ENCODE peak calls at places on chromosome 3, in five cellular contexts. Y is AG20443, S is BE2C, G is ELF-1, P is cardiac muscle cell. L is an unnamed sample.

GRCh38 chr3:180617049-180617448 is 15.1 kb downstream of the TTC14 start:
- DNase-seq in S (no peak), P (no peak), Y (no peak), G (no peak), L (no peak)

GRCh38 chr3:52093751-52094525 is 37.6 kb upstream of the DUSP7 start:
- DNase-seq in S (peak), Y (peak), G (peak), P (no peak), L (no peak)

GRCh38 chr3:163929253-163929652 is 1149.0 kb downstream of the SI start:
- DNase-seq in Y (no peak), P (no peak), S (no peak), G (no peak), L (no peak)

GRCh38 chr3:13513051-13513912 is 33.2 kb downstream of the HDAC11 start:
- DNase-seq in Y (peak), G (peak), S (no peak), P (peak), L (no peak)

GRCh38 chr3:45968149-45968548 is 24.9 kb downstream of the CXCR6 start:
- DNase-seq in P (no peak), S (no peak), G (peak), Y (no peak), L (no peak)

GRCh38 chr3:112736386-112736785 is 95.4 kb upstream of the CCDC80 start:
- DNase-seq in S (no peak), Y (no peak), P (no peak), G (no peak), L (no peak)

GRCh38 chr3:105334138-105334882 is 32.4 kb upstream of the ALCAM start:
- DNase-seq in P (no peak), S (no peak), Y (peak), G (no peak), L (no peak)

GRCh38 chr3:123202451-123202850 is 708 bp downstream of the SEC22A start:
- DNase-seq in G (peak), S (peak), P (peak), Y (peak), L (peak)

GRCh38 chr3:139506792-139507191 is 30.5 kb upstream of the RBP2 start:
- DNase-seq in S (no peak), P (no peak), Y (no peak), G (peak), L (peak)

GRCh38 chr3:172040976-172041963 is 1.9 kb downstream of the FNDC3B start:
- DNase-seq in P (no peak), S (peak), G (peak), Y (peak), L (peak)

GRCh38 chr3:48042071-48042760 is 26.0 kb upstream of the MAP4 start:
- DNase-seq in Y (no peak), P (no peak), S (no peak), G (peak), L (no peak)

GRCh38 chr3:81829946-81830345 is 68.5 kb upstream of the GBE1 start:
- DNase-seq in S (no peak), G (no peak), P (no peak), Y (peak), L (no peak)

GRCh38 chr3:29410660-29411405 is 130.0 kb downstream of the RBMS3 start:
- DNase-seq in G (no peak), S (no peak), Y (no peak), P (no peak), L (no peak)

GRCh38 chr3:108486910-108487309 is 23.5 kb downstream of the MYH15 start:
- DNase-seq in G (peak), S (peak), Y (peak), P (peak), L (no peak)

L was measured in neural progenitor cell.